ENCODE peak calls at places on chromosomes 6 and 20, in five cellular contexts. T, E, F, O and W are unnamed samples. For H3K4me1, the result is how much of the 10 kb centered on the place peaks cover.

GRCh38 chr20:38270869-38271608 is 10.5 kb upstream of the KIAA1755 start:
- DNase-seq in E (peak), F (no peak), O (no peak), T (peak), W (peak)

GRCh38 chr6:51753635-51754034 is 333.8 kb downstream of the PKHD1 start:
- DNase-seq in E (no peak), O (peak), F (peak), T (no peak), W (no peak)

GRCh38 chr6:159718634-159719033 is 8.7 kb upstream of the WTAP start:
- DNase-seq in E (no peak), O (no peak), T (no peak), F (no peak), W (peak)

GRCh38 chr20:17939622-17940446 is 28.8 kb downstream of the SNX5 start:
- DNase-seq in T (no peak), F (peak), E (no peak), O (peak), W (peak)

GRCh38 chr6:154752015-154752414 is 18.8 kb downstream of the SCAF8 start:
- DNase-seq in F (no peak), T (no peak), E (no peak), O (no peak), W (no peak)

GRCh38 chr6:73714227-73714626 is 18.2 kb downstream of the CD109 start:
- DNase-seq in E (no peak), T (no peak), O (no peak), F (no peak), W (no peak)

GRCh38 chr6:98529364-98529763 is 305.0 kb upstream of the POU3F2 start:
- DNase-seq in T (no peak), F (no peak), E (no peak), O (no peak), W (no peak)

GRCh38 chr6:15296249-15296648 is 50.4 kb downstream of the JARID2 start:
- DNase-seq in O (no peak), T (no peak), F (no peak), E (no peak), W (no peak)

GRCh38 chr6:159279790-159280277 is 110.6 kb downstream of the FNDC1 start:
- DNase-seq in T (no peak), E (no peak), F (peak), O (peak), W (no peak)

GRCh38 chr20:20492521-20493334 is 124.8 kb downstream of the INSM1 start:
- DNase-seq in T (no peak), F (no peak), O (no peak), E (no peak), W (no peak)

GRCh38 chr20:17589161-17589834 is 19.4 kb downstream of the DSTN start:
- DNase-seq in T (no peak), O (no peak), F (no peak), E (no peak), W (peak)

GRCh38 chr6:89667872-89668556 is 29.5 kb upstream of the LYRM2 start:
- DNase-seq in F (no peak), O (no peak), T (peak), E (no peak), W (peak)

GRCh38 chr6:166507809-166508373 is 78.6 kb downstream of the RAMACL start:
- DNase-seq in F (no peak), O (no peak), E (no peak), T (no peak), W (peak)

GRCh38 chr20:22586645-22587310 is 2.4 kb upstream of the FOXA2 start:
- DNase-seq in O (peak), E (no peak), T (no peak), F (peak), W (no peak)

GRCh38 chr20:57622579-57623381 is 2.6 kb upstream of the ZBP1 start:
- DNase-seq in F (peak), E (peak), O (peak), T (no peak), W (no peak)

GRCh38 chr6:123211777-123212545 is 215.9 kb downstream of the CLVS2 start:
- DNase-seq in E (no peak), O (no peak), T (no peak), F (no peak), W (no peak)

GRCh38 chr6:151063339-151063738 is 176.4 kb upstream of the AKAP12 start:
- DNase-seq in E (peak), F (no peak), O (no peak), T (peak), W (peak)

GRCh38 chr6:32700391-32701040 is 34.1 kb upstream of the HLA-DQB1 start:
- DNase-seq in E (peak), O (peak), T (peak), F (peak), W (peak)

GRCh38 chr6:167973092-167973880 is 24.2 kb upstream of the KIF25 start:
- DNase-seq in O (no peak), T (no peak), F (no peak), E (no peak), W (no peak)

GRCh38 chr20:33339515-33340058 is 56.6 kb downstream of the BPIFB1 start:
- DNase-seq in O (no peak), E (no peak), T (no peak), F (no peak), W (no peak)

GRCh38 chr6:1297746-1298145 is 14.2 kb upstream of the FOXQ1 start:
- DNase-seq in F (no peak), T (peak), O (no peak), E (peak), W (no peak)

GRCh38 chr20:17059465-17059864 is 167.4 kb upstream of the PCSK2 start:
- DNase-seq in F (no peak), O (no peak), T (peak), E (peak), W (no peak)

GRCh38 chr20:7912551-7912950 is 27.7 kb downstream of the HAO1 start:
- DNase-seq in F (no peak), E (peak), O (no peak), T (no peak), W (no peak)

GRCh38 chr20:11375368-11375767 is 542.3 kb upstream of the BTBD3 start:
- DNase-seq in T (no peak), F (no peak), O (no peak), E (no peak), W (no peak)

GRCh38 chr6:113632220-113632864 is 224.8 kb upstream of the MARCKS start:
- DNase-seq in T (peak), O (no peak), F (no peak), E (peak), W (peak)

GRCh38 chr6:4364172-4364571 is 228.8 kb upstream of the ECI2 start:
- DNase-seq in T (no peak), O (no peak), E (no peak), F (no peak), W (no peak)

GRCh38 chr20:8454137-8454712 is 322.2 kb downstream of the PLCB1 start:
- DNase-seq in O (peak), T (peak), F (peak), E (peak), W (peak)

GRCh38 chr20:39691151-39691862 is 729.2 kb downstream of the DHX35 start:
- DNase-seq in E (no peak), F (no peak), O (no peak), T (no peak), W (no peak)

GRCh38 chr6:156822747-156823206 is 45.6 kb downstream of the ARID1B start:
- DNase-seq in O (no peak), F (no peak), T (peak), E (no peak), W (no peak)

GRCh38 chr20:49395183-49395582 is 87.3 kb downstream of the KCNB1 start:
- DNase-seq in F (no peak), O (no peak), E (no peak), T (no peak), W (no peak)

GRCh38 chr6:81475646-81476045 is 276.8 kb downstream of the TENT5A start:
- DNase-seq in T (no peak), E (no peak), F (no peak), O (no peak), W (no peak)
- H3K4me2 ChIP-seq in T (no peak), E (no peak), F (no peak), O (no peak), W (no peak)

DNA sequence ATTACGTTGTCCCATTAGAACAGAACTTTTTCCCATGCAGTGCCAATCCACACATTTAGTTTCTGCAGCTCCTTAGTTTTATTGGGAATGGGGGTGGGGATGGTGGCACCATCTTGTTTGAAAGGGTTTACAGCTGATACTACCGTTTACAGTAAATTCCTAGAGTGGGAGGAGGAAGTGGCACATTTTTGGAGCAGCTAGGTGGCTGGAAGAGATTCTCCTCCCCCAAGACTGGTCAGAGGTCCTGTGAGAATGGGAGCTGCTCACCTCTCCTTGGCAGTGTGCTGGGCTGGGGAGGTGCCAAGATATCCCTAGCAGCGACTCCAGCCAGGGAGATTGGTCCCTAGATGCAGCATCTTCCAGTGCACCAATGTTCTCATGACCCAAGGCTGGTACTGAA is 12.4 kb upstream of the CCN6 start:
- DNase-seq in O (no peak), F (no peak), T (no peak), E (no peak), W (peak)
- H3K4me1 ChIP-seq in O (under half), F (under half), T (under half), E (under half), W (half or more)

GRCh38 chr6:128598561-128598960 is 78.2 kb upstream of the PTPRK start:
- DNase-seq in T (no peak), F (no peak), E (no peak), O (no peak), W (no peak)

GRCh38 chr6:128597956-128598355 is 77.6 kb upstream of the PTPRK start:
- DNase-seq in E (no peak), O (no peak), F (no peak), T (no peak), W (no peak)

GRCh38 chr6:128600397-128600951 is 80.1 kb upstream of the PTPRK start:
- DNase-seq in F (no peak), O (no peak), T (peak), E (peak), W (peak)

GRCh38 chr6:128599036-128599435 is 78.6 kb upstream of the PTPRK start:
- DNase-seq in T (no peak), O (no peak), F (no peak), E (no peak), W (no peak)

DNA sequence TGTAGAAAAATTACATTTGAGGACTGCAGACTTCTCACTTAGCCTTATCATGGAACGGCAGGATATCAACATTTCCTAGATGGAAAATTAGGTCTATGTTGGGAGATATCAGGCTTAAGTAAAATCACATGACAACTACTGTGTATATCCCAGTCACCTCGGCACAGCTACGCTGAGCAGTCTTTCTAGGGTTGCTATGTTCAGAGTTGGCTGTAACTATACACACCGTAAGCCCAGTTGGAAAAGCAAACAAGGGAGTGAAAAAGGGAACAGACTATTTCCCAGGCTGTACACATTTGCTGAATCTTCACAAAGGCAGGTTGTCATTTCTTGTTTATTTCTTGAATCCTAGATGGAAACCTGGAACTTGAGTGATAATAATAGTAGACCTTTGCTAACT is 80.7 kb upstream of the PTPRK start:
- DNase-seq in E (peak), T (peak), F (no peak), O (no peak), W (no peak)
- H3K4me2 ChIP-seq in E (no peak), T (no peak), F (no peak), O (no peak), W (peak)

GRCh38 chr20:25046181-25046641 is 11.7 kb downstream of the ACSS1 start:
- DNase-seq in F (no peak), T (no peak), O (no peak), E (no peak), W (peak)

GRCh38 chr20:25044261-25044560 is 13.7 kb downstream of the ACSS1 start:
- DNase-seq in T (no peak), F (no peak), O (no peak), E (no peak), W (no peak)

GRCh38 chr20:25043499-25044260 is 14.3 kb downstream of the ACSS1 start:
- DNase-seq in E (no peak), F (no peak), O (no peak), T (no peak), W (peak)

GRCh38 chr20:25044660-25045342 is 13.1 kb downstream of the ACSS1 start:
- DNase-seq in O (no peak), F (no peak), T (no peak), E (no peak), W (no peak)

GRCh38 chr20:25045343-25045712 is 12.6 kb downstream of the ACSS1 start:
- DNase-seq in O (no peak), E (no peak), T (no peak), F (no peak), W (no peak)
- H3K4me1 ChIP-seq in O (under half), E (under half), T (under half), F (under half), W (under half)

DNA sequence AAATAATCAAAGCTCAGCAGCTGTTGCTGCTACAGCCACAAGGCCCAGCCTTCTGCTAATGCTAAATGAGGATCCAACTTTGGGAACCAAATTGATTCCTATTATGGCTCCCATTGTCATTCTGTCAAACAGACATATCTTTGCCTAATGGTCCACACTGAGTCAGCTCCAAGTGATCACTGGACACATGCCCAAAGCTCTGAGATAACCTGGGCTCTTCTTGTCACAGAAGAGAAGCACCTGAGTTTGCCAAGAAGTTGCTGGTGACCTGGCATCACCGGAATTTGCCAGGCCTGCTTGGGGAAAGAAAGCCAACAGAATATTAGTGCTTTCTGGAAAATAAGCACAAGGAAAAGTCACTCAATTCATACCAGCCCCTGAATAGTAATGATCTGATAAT is 5.8 kb downstream of the TNFRSF21 start:
- DNase-seq in T (no peak), F (no peak), E (no peak), O (no peak), W (no peak)
- H3K4me2 ChIP-seq in T (no peak), F (no peak), E (no peak), O (no peak), W (no peak)